ENCODE peak calls at places on chromosomes 13 and 19, in four cellular contexts. F, S, M and I are unnamed samples.

GRCh38 chr13:48318014-48318713 is 14.6 kb downstream of the RB1 start:
- DNase-seq in F (no peak), S (no peak), M (no peak), I (no peak)

GRCh38 chr19:1122972-1123363 is 19.2 kb downstream of the GPX4 start:
- DNase-seq in F (peak), S (no peak), M (peak), I (no peak)

GRCh38 chr19:51546107-51546649 is 14.7 kb upstream of the SIGLEC6 start:
- DNase-seq in F (no peak), S (no peak), M (no peak), I (no peak)

GRCh38 chr19:42290523-42291436 is 11.2 kb upstream of the PRR19 start:
- DNase-seq in F (no peak), S (no peak), M (no peak), I (no peak)

GRCh38 chr13:58906329-58907007 is 1257.3 kb downstream of the DIAPH3 start:
- DNase-seq in F (no peak), S (no peak), M (no peak), I (no peak)

GRCh38 chr19:55406869-55407624 is 541 bp downstream of the UBE2S start:
- DNase-seq in F (peak), S (no peak), M (peak), I (no peak)

GRCh38 chr19:40921005-40921897 is 39.2 kb upstream of the CYP2A7 start:
- DNase-seq in F (peak), S (no peak), M (no peak), I (no peak)

GRCh38 chr19:13499682-13500081 is 6.6 kb downstream of the CACNA1A start:
- DNase-seq in F (no peak), S (no peak), M (no peak), I (no peak)

GRCh38 chr13:43405457-43405856 is 381.3 kb downstream of the ENOX1 start:
- DNase-seq in F (peak), S (no peak), M (peak), I (no peak)

GRCh38 chr13:24153979-24154378 is 6.5 kb upstream of the SPATA13 start:
- DNase-seq in F (no peak), S (no peak), M (no peak), I (no peak)

GRCh38 chr13:110555601-110556223 is 5.8 kb downstream of the RAB20 start:
- DNase-seq in F (no peak), S (no peak), M (no peak), I (no peak)

GRCh38 chr13:89627991-89628390 is 1719.5 kb upstream of the MIR17HG start:
- DNase-seq in F (no peak), S (no peak), M (no peak), I (peak)

GRCh38 chr13:45468676-45469075 is 3.9 kb downstream of the COG3 start:
- DNase-seq in F (no peak), S (no peak), M (no peak), I (no peak)

GRCh38 chr13:113232208-113233003 is 23.0 kb downstream of the CUL4A start:
- DNase-seq in F (no peak), S (no peak), M (no peak), I (no peak)

DNA sequence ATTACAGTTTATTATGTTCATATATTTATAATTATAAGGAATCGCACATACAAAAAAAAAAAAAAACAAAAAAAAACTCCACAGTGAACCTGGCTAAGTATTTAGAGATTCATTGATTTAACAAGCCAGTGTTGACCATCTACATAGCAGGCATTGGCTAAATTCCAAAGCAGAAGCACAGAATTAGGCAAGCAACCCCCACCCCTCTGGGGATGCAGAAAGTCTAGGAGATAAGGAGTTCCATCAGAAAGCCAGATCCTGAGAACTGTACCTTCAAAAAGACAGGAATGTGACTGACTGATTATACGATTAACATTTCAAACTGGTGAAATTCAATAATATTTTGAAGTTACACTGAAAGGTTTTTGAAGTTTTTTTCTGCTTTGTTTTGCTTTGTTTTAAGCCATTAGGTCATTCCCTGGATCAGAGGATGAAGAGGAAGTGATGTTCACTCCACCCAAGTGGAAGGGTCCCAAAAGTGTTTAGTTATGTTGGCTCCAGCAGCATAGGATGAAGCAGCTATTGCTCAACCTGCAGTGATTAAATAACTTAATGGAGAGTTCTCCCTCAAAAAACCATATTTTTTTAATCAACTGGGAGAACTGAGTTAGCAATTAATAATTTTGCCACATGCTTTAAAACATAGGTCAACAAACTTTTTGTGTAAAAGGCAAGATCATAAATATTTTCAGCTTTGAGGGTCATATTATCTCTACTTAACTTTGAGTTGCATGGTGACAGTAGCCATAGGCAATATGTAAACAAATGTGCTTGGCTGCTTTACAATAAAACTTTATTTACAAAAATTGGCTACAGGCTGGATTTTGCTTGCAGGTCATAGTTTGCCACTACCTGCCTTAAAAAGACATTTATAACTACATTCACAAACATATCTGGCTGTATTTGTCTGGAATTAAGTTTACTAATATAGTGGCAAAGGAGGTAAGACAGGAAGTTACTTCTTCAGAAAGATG is 49.6 kb downstream of the DOCK9 start:
- DNase-seq in F (peak), S (no peak), M (peak), I (no peak)
- TF ChIP-seq CTCF in F (no peak), S (no peak), M (no peak), I (no peak)

GRCh38 chr19:33462112-33462726 is 59.4 kb downstream of the PEPD start:
- DNase-seq in F (no peak), S (no peak), M (no peak), I (no peak)
- H3K4me3 ChIP-seq in F (no peak), S (no peak), M (no peak), I (no peak)

GRCh38 chr19:2661615-2662014 is 40.9 kb downstream of the GNG7 start:
- DNase-seq in F (no peak), S (no peak), M (no peak), I (no peak)
- TF ChIP-seq CTCF in F (no peak), S (no peak), M (no peak), I (peak)

DNA sequence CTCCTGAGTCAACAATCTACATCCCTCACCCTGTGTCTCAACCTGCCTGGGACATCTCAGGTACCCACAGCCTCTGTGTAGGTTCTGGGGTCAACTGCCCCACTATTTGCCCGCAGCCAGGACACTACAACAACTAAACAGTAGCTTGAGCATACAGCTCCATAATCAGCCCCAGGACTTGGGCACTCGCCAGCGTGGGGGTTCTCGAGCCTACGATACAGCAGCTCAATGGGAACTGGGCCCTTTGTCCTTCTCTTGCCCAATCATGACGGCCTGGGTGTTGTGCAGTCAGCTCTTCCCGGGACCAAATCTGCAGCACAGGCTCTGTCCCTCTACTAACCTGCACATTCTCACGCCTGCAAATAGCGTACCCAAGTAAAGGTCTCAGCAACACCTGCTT is 1.3 kb downstream of the ZNF180 start:
- DNase-seq in F (no peak), S (no peak), M (no peak), I (no peak)
- H3K4me3 ChIP-seq in F (peak), S (peak), M (no peak), I (peak)